ENCODE peak calls at places on chromosomes 11 and 22, in five cellular contexts. U, M, P, A and Q are unnamed samples.

GRCh38 chr11:77129069-77129840 is 1.2 kb downstream of the MYO7A start:
- DNase-seq in U (no peak), A (no peak), P (no peak), M (no peak), Q (no peak)

GRCh38 chr11:4576880-4577279 is 4.7 kb upstream of the OR52I2 start:
- DNase-seq in P (no peak), M (no peak), U (no peak), A (no peak), Q (no peak)

GRCh38 chr22:49368976-49369725 is 458.5 kb downstream of the BRD1 start:
- DNase-seq in U (peak), P (no peak), A (no peak), M (peak), Q (no peak)

GRCh38 chr22:38172489-38173155 is 9.0 kb downstream of the PLA2G6 start:
- DNase-seq in A (no peak), M (peak), U (no peak), P (peak), Q (no peak)

GRCh38 chr22:33325232-33326004 is 267.2 kb upstream of the SYN3 start:
- DNase-seq in M (no peak), A (peak), U (no peak), P (no peak), Q (no peak)

GRCh38 chr22:25061605-25062377 is 109.3 kb downstream of the KIAA1671 start:
- DNase-seq in P (no peak), U (no peak), M (no peak), A (no peak), Q (no peak)

GRCh38 chr22:33871935-33872334 is 48.3 kb downstream of the LARGE1 start:
- DNase-seq in M (peak), A (peak), P (no peak), U (no peak), Q (no peak)

GRCh38 chr11:122322369-122322768 is 206.4 kb upstream of the BLID start:
- DNase-seq in P (no peak), M (no peak), A (no peak), U (no peak), Q (no peak)

GRCh38 chr22:48237466-48237865 is 1475.0 kb downstream of the TBC1D22A start:
- DNase-seq in M (no peak), P (no peak), A (no peak), U (no peak), Q (no peak)

GRCh38 chr11:9017773-9018172 is 14.0 kb upstream of the NRIP3 start:
- DNase-seq in P (peak), U (no peak), M (peak), A (no peak), Q (peak)

GRCh38 chr11:117613521-117613920 is 183.5 kb downstream of the DSCAML1 start:
- DNase-seq in A (no peak), U (no peak), P (no peak), M (no peak), Q (peak)

GRCh38 chr22:23105304-23105703 is 35.0 kb downstream of the GNAZ start:
- DNase-seq in U (no peak), M (no peak), P (no peak), A (no peak), Q (no peak)

GRCh38 chr11:27367881-27368280 is 4.9 kb upstream of the CCDC34 start:
- DNase-seq in P (no peak), M (no peak), A (no peak), U (no peak), Q (no peak)

GRCh38 chr11:80327971-80328614 is 887.3 kb upstream of the TENM4 start:
- DNase-seq in P (no peak), U (no peak), M (no peak), A (no peak), Q (no peak)

GRCh38 chr11:102603091-102603490 is 22.0 kb downstream of the MMP20 start:
- DNase-seq in P (no peak), A (no peak), M (no peak), U (no peak), Q (no peak)

GRCh38 chr11:126720539-126721235 is 279.9 kb downstream of the KIRREL3 start:
- DNase-seq in U (no peak), P (no peak), M (no peak), A (no peak), Q (no peak)

GRCh38 chr22:22748297-22748743 is 103.9 kb downstream of the GGTLC2 start:
- DNase-seq in P (no peak), A (no peak), M (no peak), U (no peak), Q (no peak)

GRCh38 chr11:122695076-122695620 is 39.6 kb downstream of the UBASH3B start:
- DNase-seq in A (no peak), P (no peak), M (no peak), U (no peak), Q (no peak)

GRCh38 chr11:130451261-130452019 is 3.0 kb downstream of the ADAMTS15 start:
- DNase-seq in A (no peak), P (peak), U (no peak), M (peak), Q (no peak)

GRCh38 chr11:105456950-105457349 is 152.9 kb upstream of the GRIA4 start:
- DNase-seq in M (no peak), A (no peak), U (no peak), P (no peak), Q (no peak)
- TF ChIP-seq CTCF in M (no peak), A (no peak), U (no peak), P (no peak), Q (no peak)

GRCh38 chr22:46828323-46829139 is 66.1 kb downstream of the TBC1D22A start:
- DNase-seq in P (no peak), M (no peak), A (no peak), U (no peak), Q (no peak)

GRCh38 chr22:46825145-46825544 is 62.7 kb downstream of the TBC1D22A start:
- DNase-seq in U (no peak), P (no peak), A (no peak), M (no peak), Q (no peak)

GRCh38 chr22:46826438-46826837 is 64.0 kb downstream of the TBC1D22A start:
- DNase-seq in A (no peak), P (no peak), M (no peak), U (no peak), Q (no peak)

GRCh38 chr22:46827781-46828180 is 65.3 kb downstream of the TBC1D22A start:
- DNase-seq in A (no peak), P (no peak), U (no peak), M (no peak), Q (no peak)

GRCh38 chr22:46827072-46827780 is 64.8 kb downstream of the TBC1D22A start:
- DNase-seq in U (no peak), A (no peak), P (no peak), M (no peak), Q (no peak)
- TF ChIP-seq CTCF in U (peak), A (no peak), P (no peak), M (no peak), Q (no peak)

GRCh38 chr11:24759742-24760141 is 262.9 kb downstream of the LUZP2 start:
- DNase-seq in U (no peak), P (no peak), M (no peak), A (no peak), Q (no peak)
- TF ChIP-seq CTCF in U (no peak), P (no peak), M (no peak), A (no peak), Q (no peak)

GRCh38 chr11:17463795-17464194 is 12.8 kb downstream of the ABCC8 start:
- DNase-seq in P (no peak), M (no peak), U (no peak), A (no peak), Q (no peak)
- TF ChIP-seq CTCF in P (no peak), M (no peak), U (no peak), A (no peak), Q (no peak)

GRCh38 chr11:30333405-30333804 is 10.5 kb downstream of the ARL14EP start:
- DNase-seq in U (no peak), A (no peak), P (no peak), M (no peak), Q (no peak)
- TF ChIP-seq CTCF in U (peak), A (peak), P (peak), M (no peak), Q (peak)

GRCh38 chr22:45731798-45732495 is 60.3 kb downstream of the ATXN10 start:
- DNase-seq in M (no peak), A (no peak), P (no peak), U (no peak), Q (no peak)
- TF ChIP-seq CTCF in M (no peak), A (no peak), P (peak), U (peak), Q (no peak)

GRCh38 chr22:42700355-42700754 is 20.3 kb downstream of the A4GALT start:
- DNase-seq in A (no peak), U (no peak), M (peak), P (no peak), Q (no peak)

GRCh38 chr22:42701694-42702093 is 19.0 kb downstream of the A4GALT start:
- DNase-seq in U (no peak), P (no peak), A (no peak), M (no peak), Q (no peak)

GRCh38 chr22:42704896-42705295 is 15.8 kb downstream of the A4GALT start:
- DNase-seq in U (no peak), A (no peak), P (no peak), M (no peak), Q (no peak)

GRCh38 chr22:42700901-42701300 is 19.8 kb downstream of the A4GALT start:
- DNase-seq in U (no peak), M (no peak), A (no peak), P (no peak), Q (no peak)

GRCh38 chr22:42702675-42703074 is 18.0 kb downstream of the A4GALT start:
- DNase-seq in P (no peak), M (no peak), U (no peak), A (no peak), Q (no peak)
- TF ChIP-seq CTCF in P (no peak), M (no peak), U (no peak), A (no peak), Q (no peak)

GRCh38 chr11:75869661-75870455 is 54.8 kb downstream of the UVRAG start:
- DNase-seq in M (no peak), P (no peak), U (no peak), A (no peak), Q (no peak)
- TF ChIP-seq CTCF in M (no peak), P (no peak), U (no peak), A (no peak), Q (no peak)

GRCh38 chr11:69716891-69717747 is 13.3 kb upstream of the FGF19 start:
- DNase-seq in U (no peak), P (no peak), A (no peak), M (no peak), Q (no peak)

GRCh38 chr11:69716099-69716498 is 12.3 kb upstream of the FGF19 start:
- DNase-seq in P (no peak), M (no peak), A (no peak), U (no peak), Q (no peak)

GRCh38 chr11:69718912-69719311 is 15.1 kb upstream of the FGF19 start:
- DNase-seq in P (no peak), A (no peak), M (no peak), U (no peak), Q (no peak)

GRCh38 chr11:69715446-69715845 is 11.6 kb upstream of the FGF19 start:
- DNase-seq in A (no peak), P (no peak), M (no peak), U (no peak), Q (no peak)

DNA sequence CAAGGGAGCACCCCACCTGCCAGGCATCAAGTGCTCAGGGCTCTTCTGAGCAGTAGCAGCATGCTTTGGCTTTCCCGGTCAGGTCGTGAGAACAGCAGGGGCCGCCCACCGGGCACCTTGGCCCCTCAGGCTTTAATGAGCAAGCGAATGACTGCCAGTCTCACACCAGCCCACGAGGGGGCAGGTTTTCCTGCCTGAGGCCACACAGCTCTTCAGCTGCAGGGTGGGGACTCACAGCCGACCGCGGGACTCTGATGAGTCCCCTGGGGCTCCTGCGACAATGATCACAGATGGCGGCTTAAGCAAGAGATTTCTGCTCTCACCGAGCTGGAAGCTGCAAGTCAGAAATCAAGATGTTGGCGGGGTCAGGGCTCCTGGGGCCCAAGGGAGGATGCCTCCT is 14.3 kb upstream of the FGF19 start:
- DNase-seq in M (no peak), P (peak), A (peak), U (no peak), Q (no peak)
- TF ChIP-seq CTCF in M (no peak), P (peak), A (peak), U (peak), Q (no peak)

GRCh38 chr22:40950888-40951794 is at the start of gene RBX1:
- DNase-seq in U (peak), A (peak), P (peak), M (peak), Q (peak)
- TF ChIP-seq CTCF in U (no peak), A (no peak), P (no peak), M (no peak), Q (no peak)